ENCODE peak calls at places on chromosomes 7 and 10, in nine cellular contexts. X, F, Q, N, T, V, S, G and P are unnamed samples.

GRCh38 chr7:133910761-133911160 is 216.4 kb upstream of the LRGUK start:
- DNase-seq in X (no peak), F (no peak), Q (no peak), N (no peak), T (no peak), V (no peak), S (no peak), G (no peak), P (no peak)

GRCh38 chr7:64892666-64893269 is 10.3 kb upstream of the ZNF273 start:
- DNase-seq in X (no peak), F (no peak), Q (no peak), N (no peak), T (no peak), V (no peak), S (no peak), G (no peak), P (no peak)

GRCh38 chr7:106452031-106452851 is 167.5 kb upstream of the NAMPT start:
- DNase-seq in X (no peak), F (no peak), Q (no peak), N (no peak), T (no peak), V (no peak), S (no peak), G (no peak), P (no peak)

GRCh38 chr10:131975796-131976195 is 5.9 kb downstream of the BNIP3 start:
- DNase-seq in X (no peak), F (no peak), Q (no peak), N (no peak), T (no peak), V (no peak), S (no peak), G (no peak), P (no peak)

GRCh38 chr10:23693398-23693797 is 254.5 kb downstream of the OTUD1 start:
- DNase-seq in X (no peak), F (no peak), Q (no peak), N (no peak), T (no peak), V (no peak), S (peak), G (peak), P (peak)

GRCh38 chr10:24858244-24858907 is 94.0 kb downstream of the PRTFDC1 start:
- DNase-seq in X (peak), F (no peak), Q (no peak), N (no peak), T (peak), V (no peak), S (no peak), G (no peak), P (no peak)

GRCh38 chr10:51657481-51657880 is 41.9 kb downstream of the CSTF2T start:
- DNase-seq in X (no peak), F (no peak), Q (no peak), N (no peak), T (no peak), V (no peak), S (no peak), G (no peak), P (no peak)

GRCh38 chr7:77426052-77426404 is 9.9 kb upstream of the GSAP start:
- DNase-seq in X (no peak), F (no peak), Q (no peak), N (no peak), T (no peak), V (no peak), S (no peak), G (no peak), P (peak)

GRCh38 chr7:158353606-158354570 is 233.7 kb downstream of the PTPRN2 start:
- DNase-seq in X (peak), F (no peak), Q (no peak), N (peak), T (no peak), V (no peak), S (no peak), G (no peak), P (no peak)

GRCh38 chr10:119640875-119641526 is 10.2 kb upstream of the BAG3 start:
- DNase-seq in X (no peak), F (no peak), Q (no peak), N (no peak), T (no peak), V (no peak), S (no peak), G (no peak), P (no peak)

GRCh38 chr10:119360181-119360921 is 153.0 kb downstream of the GRK5 start:
- DNase-seq in X (no peak), F (no peak), Q (peak), N (no peak), T (no peak), V (no peak), S (no peak), G (no peak), P (no peak)

GRCh38 chr10:37857287-37858211 is at the start of gene ZNF248:
- DNase-seq in X (peak), F (peak), Q (peak), N (peak), T (peak), V (peak), S (peak), G (peak), P (peak)

GRCh38 chr7:34315032-34315431 is 343.0 kb upstream of the NPSR1 start:
- DNase-seq in X (peak), F (no peak), Q (no peak), N (no peak), T (no peak), V (no peak), S (no peak), G (no peak), P (no peak)

GRCh38 chr10:1380075-1380793 is 324.0 kb downstream of the WDR37 start:
- DNase-seq in X (no peak), F (no peak), Q (no peak), N (peak), T (no peak), V (no peak), S (no peak), G (no peak), P (no peak)

GRCh38 chr7:151491859-151492258 is 27.8 kb downstream of the RHEB start:
- DNase-seq in X (peak), F (no peak), Q (no peak), N (no peak), T (no peak), V (no peak), S (no peak), G (peak), P (no peak)

GRCh38 chr10:42738669-42739068 is 43.9 kb upstream of the BMS1 start:
- DNase-seq in X (no peak), F (no peak), Q (no peak), N (no peak), T (no peak), V (no peak), S (no peak), G (no peak), P (no peak)

GRCh38 chr7:157877298-157877840 is 540.6 kb downstream of the DNAJB6 start:
- DNase-seq in X (no peak), F (no peak), Q (no peak), N (peak), T (no peak), V (no peak), S (no peak), G (no peak), P (no peak)

GRCh38 chr7:151781161-151781845 is 95.6 kb downstream of the PRKAG2 start:
- DNase-seq in X (no peak), F (no peak), Q (peak), N (peak), T (no peak), V (no peak), S (no peak), G (no peak), P (no peak)

DNA sequence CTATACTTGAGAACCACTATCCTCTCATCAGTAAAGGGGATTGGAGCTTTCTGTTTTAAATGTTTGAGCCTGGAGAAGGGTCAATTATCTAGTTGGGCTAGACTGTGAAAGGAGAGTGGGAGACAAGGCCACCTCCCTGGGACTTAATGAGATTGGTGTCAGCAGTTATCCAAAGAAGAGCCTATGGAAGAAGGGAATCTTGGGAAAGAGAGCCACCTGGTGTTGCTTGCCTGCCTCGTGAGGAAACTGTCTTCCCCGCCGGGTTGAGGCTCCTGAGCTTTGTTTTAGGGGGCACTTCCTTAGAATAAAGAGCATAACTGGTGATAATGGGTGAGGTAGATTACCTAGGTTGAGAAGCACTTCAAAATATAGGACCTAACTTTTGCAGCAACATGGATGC is 32.0 kb upstream of the ABCB4 start:
- DNase-seq in X (no peak), F (no peak), Q (no peak), N (no peak), T (peak), V (no peak), S (no peak), G (no peak), P (no peak)
- TF ChIP-seq CTCF in X (no peak), F (no peak), Q (no peak), N (peak), T (peak), V (no peak), S (no peak), G (no peak), P (no peak)

GRCh38 chr10:77493851-77494788 is 143.5 kb downstream of the KCNMA1 start:
- DNase-seq in X (peak), F (no peak), Q (no peak), N (no peak), T (peak), V (no peak), S (no peak), G (peak), P (no peak)
- TF ChIP-seq CTCF in X (peak), F (no peak), Q (peak), N (peak), T (peak), V (no peak), S (peak), G (no peak), P (no peak)

DNA sequence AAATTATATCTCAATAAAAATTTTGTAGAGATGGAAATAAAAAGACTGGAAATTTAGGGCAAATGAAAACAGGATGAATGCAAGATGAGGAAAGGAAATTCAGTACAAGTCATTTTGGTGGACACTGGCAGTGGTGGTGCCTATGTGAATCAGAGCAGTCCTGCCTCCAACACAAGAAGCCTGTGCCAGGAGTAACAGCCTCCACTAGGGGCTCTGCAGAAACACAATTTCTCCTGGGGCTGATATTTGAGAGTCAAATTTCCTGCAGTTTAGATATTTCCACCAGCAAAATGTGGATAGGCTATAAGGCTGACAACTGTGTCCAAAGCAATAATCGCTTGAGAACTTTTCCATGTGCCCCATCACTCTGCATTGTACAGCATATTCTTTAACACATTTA is 4.7 kb upstream of the PLXDC2 start:
- DNase-seq in X (peak), F (no peak), Q (no peak), N (no peak), T (peak), V (no peak), S (peak), G (no peak), P (no peak)
- TF ChIP-seq CTCF in X (peak), F (peak), Q (peak), N (peak), T (peak), V (peak), S (peak), G (no peak), P (no peak)

GRCh38 chr10:69883256-69883655 is 81.5 kb downstream of the COL13A1 start:
- DNase-seq in X (no peak), F (no peak), Q (no peak), N (no peak), T (no peak), V (no peak), S (no peak), G (peak), P (no peak)
- TF ChIP-seq CTCF in X (no peak), F (no peak), Q (no peak), N (no peak), T (no peak), V (peak), S (no peak), G (peak), P (no peak)

DNA sequence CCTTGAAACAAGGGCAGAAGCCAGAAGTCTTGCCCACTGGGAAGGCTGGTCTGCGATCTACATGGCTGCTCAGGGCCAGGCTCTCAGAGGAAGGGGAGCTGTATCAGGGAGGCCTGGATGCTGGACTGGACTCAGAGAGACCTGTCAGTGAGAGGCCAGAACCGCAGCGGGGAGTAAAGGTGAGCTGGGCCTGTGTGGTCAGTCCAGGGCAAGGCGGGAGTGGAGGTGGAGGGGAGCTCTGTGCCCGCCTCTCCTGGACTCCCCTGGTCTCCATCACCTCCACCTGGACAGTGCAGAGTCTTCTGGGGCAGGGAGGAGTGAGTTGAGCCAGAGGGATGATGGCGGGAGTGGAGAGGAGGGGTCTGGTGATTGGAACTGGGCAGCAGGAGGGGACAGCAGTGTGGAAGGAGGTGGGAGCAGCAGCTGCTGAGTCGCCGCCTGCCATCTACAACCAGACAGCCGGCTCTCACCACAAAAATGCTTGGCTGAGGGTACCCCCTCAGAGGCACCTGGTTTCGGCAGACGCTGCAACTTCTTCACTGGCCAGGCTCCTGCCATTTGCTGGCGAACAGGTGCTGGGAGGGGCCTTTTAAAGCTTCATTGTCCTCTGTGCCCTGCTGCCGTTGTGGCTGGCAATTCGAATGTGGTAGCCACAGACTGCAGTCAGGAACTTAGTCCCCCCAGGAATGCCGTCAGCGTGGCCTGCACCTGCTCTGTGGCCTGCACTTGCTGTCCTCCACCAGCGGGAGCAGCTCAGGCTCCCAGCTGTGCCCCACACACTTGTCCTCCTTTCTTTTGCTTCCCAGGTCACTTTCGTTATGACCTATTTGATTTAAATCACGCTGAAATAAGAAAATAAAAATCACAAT is 3.5 kb downstream of the RASSF4 start:
- DNase-seq in X (no peak), F (no peak), Q (peak), N (no peak), T (peak), V (peak), S (peak), G (no peak), P (no peak)
- TF ChIP-seq CTCF in X (peak), F (no peak), Q (peak), N (peak), T (peak), V (no peak), S (no peak), G (no peak), P (no peak)